ENCODE peak calls at places on chromosomes 11 and 22, in six cellular contexts. J is AG08396, Q is NCI-H1694, X is T-cell, O is astrocyte of the spinal cord, Y is fibroblast of the conjunctiva. A is an unnamed sample.

GRCh38 chr11:122977455-122978302 is 4.0 kb downstream of the BSX start:
- DNase-seq in J (no peak), Q (no peak), X (no peak), O (no peak), Y (no peak), A (no peak)

GRCh38 chr11:116895053-116895757 is 57.8 kb upstream of the APOA1 start:
- DNase-seq in J (no peak), Q (no peak), X (no peak), O (no peak), Y (no peak), A (no peak)

GRCh38 chr11:45092901-45093760 is 53.3 kb upstream of the PRDM11 start:
- DNase-seq in J (no peak), Q (no peak), X (no peak), O (peak), Y (no peak), A (peak)

GRCh38 chr22:20646906-20647305 is 127.0 kb upstream of the SERPIND1 start:
- DNase-seq in J (no peak), Q (no peak), X (no peak), O (no peak), Y (no peak), A (no peak)

GRCh38 chr22:43060213-43060612 is 29.0 kb downstream of the TTLL1 start:
- DNase-seq in J (peak), Q (no peak), X (peak), O (no peak), Y (no peak), A (peak)

GRCh38 chr11:96265972-96266371 is 77.0 kb downstream of the MAML2 start:
- DNase-seq in J (no peak), Q (no peak), X (no peak), O (no peak), Y (no peak), A (no peak)

GRCh38 chr22:36454916-36455570 is 26.4 kb downstream of the TXN2 start:
- DNase-seq in J (peak), Q (no peak), X (peak), O (peak), Y (peak), A (peak)

GRCh38 chr22:37633693-37634504 is 5.6 kb upstream of the SH3BP1 start:
- DNase-seq in J (peak), Q (peak), X (peak), O (peak), Y (peak), A (peak)

GRCh38 chr11:61659413-61660196 is 20.6 kb upstream of the DAGLA start:
- DNase-seq in J (no peak), Q (no peak), X (no peak), O (no peak), Y (no peak), A (no peak)

GRCh38 chr11:58963551-58964075 is 24.3 kb downstream of the GLYATL1 start:
- DNase-seq in J (peak), Q (no peak), X (no peak), O (peak), Y (peak), A (peak)

GRCh38 chr11:80086496-80087055 is 645.7 kb upstream of the TENM4 start:
- DNase-seq in J (no peak), Q (no peak), X (no peak), O (no peak), Y (no peak), A (no peak)

GRCh38 chr22:50201191-50202129 is 649 bp downstream of the SELENOO start:
- DNase-seq in J (peak), Q (no peak), X (no peak), O (no peak), Y (no peak), A (no peak)

GRCh38 chr22:25696763-25697710 is 45.0 kb upstream of the MYO18B start:
- DNase-seq in J (no peak), Q (no peak), X (no peak), O (peak), Y (no peak), A (no peak)

A was measured in mesenchymal stem cell.